ENCODE peak calls at places on chromosomes 11 and 22, in four cellular contexts. One of them, this sample, is unnamed.

GRCh38 chr11:75954039-75954438 is 139.0 kb downstream of the UVRAG start:
- DNase-seq in foreskin fibroblast: no peak
- DNase-seq in progenitor cell of endocrine pancreas: no peak
- DNase-seq in dorsolateral prefrontal cortex: no peak
- DNase-seq in this sample: no peak

GRCh38 chr11:64638017-64638664 is 47.1 kb downstream of the SLC22A12 start:
- DNase-seq in foreskin fibroblast: no peak
- DNase-seq in progenitor cell of endocrine pancreas: no peak
- DNase-seq in dorsolateral prefrontal cortex: no peak
- DNase-seq in this sample: no peak

GRCh38 chr11:126172596-126173038 is 38.8 kb downstream of the RPUSD4 start:
- DNase-seq in foreskin fibroblast: peak
- DNase-seq in progenitor cell of endocrine pancreas: no peak
- DNase-seq in dorsolateral prefrontal cortex: no peak
- DNase-seq in this sample: peak

GRCh38 chr11:995058-995751 is 41.3 kb downstream of the MUC6 start:
- DNase-seq in foreskin fibroblast: no peak
- DNase-seq in progenitor cell of endocrine pancreas: no peak
- DNase-seq in dorsolateral prefrontal cortex: no peak
- DNase-seq in this sample: peak

GRCh38 chr11:102186836-102187235 is 76.6 kb downstream of the YAP1 start:
- DNase-seq in foreskin fibroblast: no peak
- DNase-seq in progenitor cell of endocrine pancreas: no peak
- DNase-seq in dorsolateral prefrontal cortex: no peak
- DNase-seq in this sample: no peak

GRCh38 chr11:57274904-57275498 is 38.0 kb upstream of the APLNR start:
- DNase-seq in foreskin fibroblast: no peak
- DNase-seq in progenitor cell of endocrine pancreas: no peak
- DNase-seq in dorsolateral prefrontal cortex: no peak
- DNase-seq in this sample: no peak

GRCh38 chr11:19829109-19829790 is 116.6 kb downstream of the NAV2 start:
- DNase-seq in foreskin fibroblast: no peak
- DNase-seq in progenitor cell of endocrine pancreas: no peak
- DNase-seq in dorsolateral prefrontal cortex: no peak
- DNase-seq in this sample: no peak

GRCh38 chr11:17412488-17413180 is 24.2 kb upstream of the KCNJ11 start:
- DNase-seq in foreskin fibroblast: no peak
- DNase-seq in progenitor cell of endocrine pancreas: no peak
- DNase-seq in dorsolateral prefrontal cortex: no peak
- DNase-seq in this sample: no peak

GRCh38 chr11:70517996-70518907 is 119.9 kb downstream of the CTTN start:
- DNase-seq in foreskin fibroblast: peak
- DNase-seq in progenitor cell of endocrine pancreas: no peak
- DNase-seq in dorsolateral prefrontal cortex: no peak
- DNase-seq in this sample: peak

GRCh38 chr22:17106785-17107546 is 14.2 kb downstream of the TMEM121B start:
- DNase-seq in foreskin fibroblast: no peak
- DNase-seq in progenitor cell of endocrine pancreas: no peak
- DNase-seq in dorsolateral prefrontal cortex: no peak
- DNase-seq in this sample: no peak

GRCh38 chr11:101446238-101446637 is 137.6 kb downstream of the TRPC6 start:
- DNase-seq in foreskin fibroblast: peak
- DNase-seq in progenitor cell of endocrine pancreas: no peak
- DNase-seq in dorsolateral prefrontal cortex: no peak
- DNase-seq in this sample: no peak

GRCh38 chr11:45382133-45382878 is 96.2 kb upstream of the SYT13 start:
- DNase-seq in foreskin fibroblast: no peak
- DNase-seq in progenitor cell of endocrine pancreas: no peak
- DNase-seq in dorsolateral prefrontal cortex: no peak
- DNase-seq in this sample: no peak

GRCh38 chr11:2929511-2929879 is 275 bp upstream of the PHLDA2 start:
- DNase-seq in foreskin fibroblast: peak
- DNase-seq in progenitor cell of endocrine pancreas: no peak
- DNase-seq in dorsolateral prefrontal cortex: no peak
- DNase-seq in this sample: peak

GRCh38 chr11:83252941-83253340 is 33.2 kb downstream of the CCDC90B start:
- DNase-seq in foreskin fibroblast: no peak
- DNase-seq in progenitor cell of endocrine pancreas: no peak
- DNase-seq in dorsolateral prefrontal cortex: no peak
- DNase-seq in this sample: no peak

GRCh38 chr11:22415481-22415880 is 77.3 kb downstream of the SLC17A6 start:
- DNase-seq in foreskin fibroblast: no peak
- DNase-seq in progenitor cell of endocrine pancreas: no peak
- DNase-seq in dorsolateral prefrontal cortex: no peak
- DNase-seq in this sample: no peak

GRCh38 chr11:114180301-114181055 is 115.7 kb upstream of the NNMT start:
- DNase-seq in foreskin fibroblast: no peak
- DNase-seq in progenitor cell of endocrine pancreas: no peak
- DNase-seq in dorsolateral prefrontal cortex: peak
- DNase-seq in this sample: no peak

GRCh38 chr11:28792856-28793255 is 684.7 kb downstream of the METTL15 start:
- DNase-seq in foreskin fibroblast: no peak
- DNase-seq in progenitor cell of endocrine pancreas: no peak
- DNase-seq in dorsolateral prefrontal cortex: no peak
- DNase-seq in this sample: no peak

GRCh38 chr11:123483058-123483457 is 53.0 kb downstream of the GRAMD1B start:
- DNase-seq in foreskin fibroblast: no peak
- DNase-seq in progenitor cell of endocrine pancreas: no peak
- DNase-seq in dorsolateral prefrontal cortex: no peak
- DNase-seq in this sample: no peak

GRCh38 chr11:128339721-128340271 is 247.6 kb downstream of the ETS1 start:
- DNase-seq in foreskin fibroblast: no peak
- DNase-seq in progenitor cell of endocrine pancreas: no peak
- DNase-seq in dorsolateral prefrontal cortex: no peak
- DNase-seq in this sample: no peak

GRCh38 chr11:46711288-46711687 is 7.7 kb upstream of the F2 start:
- DNase-seq in foreskin fibroblast: no peak
- DNase-seq in progenitor cell of endocrine pancreas: no peak
- DNase-seq in dorsolateral prefrontal cortex: no peak
- DNase-seq in this sample: no peak

GRCh38 chr22:31504282-31504681 is 7.9 kb downstream of the SFI1 start:
- DNase-seq in foreskin fibroblast: peak
- DNase-seq in progenitor cell of endocrine pancreas: no peak
- DNase-seq in dorsolateral prefrontal cortex: no peak
- DNase-seq in this sample: no peak

GRCh38 chr11:65899356-65900124 is 648 bp downstream of the FOSL1 start:
- DNase-seq in foreskin fibroblast: peak
- DNase-seq in progenitor cell of endocrine pancreas: no peak
- DNase-seq in dorsolateral prefrontal cortex: no peak
- DNase-seq in this sample: no peak

GRCh38 chr11:114773541-114774338 is 95.4 kb downstream of the NXPE2 start:
- DNase-seq in foreskin fibroblast: no peak
- DNase-seq in progenitor cell of endocrine pancreas: no peak
- DNase-seq in dorsolateral prefrontal cortex: no peak
- DNase-seq in this sample: no peak

GRCh38 chr11:10885703-10886363 is 28.0 kb upstream of the ZBED5 start:
- DNase-seq in foreskin fibroblast: peak
- DNase-seq in progenitor cell of endocrine pancreas: no peak
- DNase-seq in dorsolateral prefrontal cortex: no peak
- DNase-seq in this sample: no peak

GRCh38 chr22:29773233-29773632 is 6.1 kb downstream of the UQCR10 start:
- DNase-seq in foreskin fibroblast: peak
- DNase-seq in progenitor cell of endocrine pancreas: no peak
- DNase-seq in dorsolateral prefrontal cortex: no peak
- DNase-seq in this sample: no peak

GRCh38 chr11:25949918-25950317 is 382.0 kb upstream of the ANO3 start:
- DNase-seq in foreskin fibroblast: no peak
- DNase-seq in progenitor cell of endocrine pancreas: no peak
- DNase-seq in dorsolateral prefrontal cortex: no peak
- DNase-seq in this sample: no peak
- TF ChIP-seq CTCF in foreskin fibroblast: no peak
- TF ChIP-seq CTCF in progenitor cell of endocrine pancreas: no peak
- TF ChIP-seq CTCF in dorsolateral prefrontal cortex: no peak
- TF ChIP-seq CTCF in this sample: no peak

GRCh38 chr11:55714982-55715888 is 53.2 kb downstream of the OR4C6 start:
- DNase-seq in foreskin fibroblast: no peak
- DNase-seq in progenitor cell of endocrine pancreas: no peak
- DNase-seq in dorsolateral prefrontal cortex: no peak
- DNase-seq in this sample: no peak
- TF ChIP-seq CTCF in foreskin fibroblast: peak
- TF ChIP-seq CTCF in progenitor cell of endocrine pancreas: no peak
- TF ChIP-seq CTCF in dorsolateral prefrontal cortex: no peak
- TF ChIP-seq CTCF in this sample: peak

DNA sequence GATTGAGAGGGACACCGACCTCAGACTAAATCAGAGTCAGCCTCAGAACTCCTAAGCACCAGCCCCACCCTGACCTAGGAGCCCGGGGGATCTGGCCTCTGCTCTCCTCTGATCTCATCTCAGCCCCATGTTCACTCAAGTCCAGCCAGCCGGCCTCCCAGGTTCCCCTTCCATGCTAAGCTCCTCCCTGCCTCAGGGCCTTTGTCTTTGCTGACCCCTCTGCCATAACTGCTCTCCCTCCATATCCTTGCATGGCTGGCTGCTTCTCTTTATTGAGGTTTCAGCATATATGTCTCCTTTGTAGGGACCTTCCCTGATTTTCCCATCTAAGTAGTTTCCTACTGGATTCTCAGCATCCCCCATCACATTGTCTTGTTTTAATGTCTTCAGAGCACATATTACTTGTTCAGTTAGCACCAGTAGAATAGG is 780 bp upstream of the SLC15A3 start:
- DNase-seq in foreskin fibroblast: no peak
- DNase-seq in progenitor cell of endocrine pancreas: no peak
- DNase-seq in dorsolateral prefrontal cortex: no peak
- DNase-seq in this sample: no peak
- TF ChIP-seq CTCF in foreskin fibroblast: no peak
- TF ChIP-seq CTCF in progenitor cell of endocrine pancreas: no peak
- TF ChIP-seq CTCF in dorsolateral prefrontal cortex: no peak
- TF ChIP-seq CTCF in this sample: no peak

DNA sequence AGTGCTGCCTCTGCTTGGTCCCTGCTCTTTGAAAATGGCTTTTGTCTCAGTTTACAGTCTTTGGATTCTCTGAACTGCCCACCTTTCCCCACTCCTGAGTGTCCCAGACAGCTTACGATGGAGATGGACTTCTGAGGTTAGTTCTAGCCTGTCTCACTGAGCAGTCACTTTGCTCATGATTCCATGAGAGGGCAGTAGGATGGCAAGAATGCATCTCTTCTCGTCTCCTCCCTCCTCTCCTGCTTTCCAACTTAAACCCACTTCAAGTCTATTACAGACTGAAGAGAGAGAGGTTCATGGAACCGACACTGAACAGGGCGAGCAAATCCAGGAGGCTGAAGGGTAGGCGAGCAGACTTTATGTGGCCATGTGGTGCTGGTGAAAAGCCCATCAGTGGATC is 38.5 kb downstream of the CEP164 start:
- DNase-seq in foreskin fibroblast: no peak
- DNase-seq in progenitor cell of endocrine pancreas: no peak
- DNase-seq in dorsolateral prefrontal cortex: no peak
- DNase-seq in this sample: no peak
- TF ChIP-seq CTCF in foreskin fibroblast: no peak
- TF ChIP-seq CTCF in progenitor cell of endocrine pancreas: no peak
- TF ChIP-seq CTCF in dorsolateral prefrontal cortex: no peak
- TF ChIP-seq CTCF in this sample: no peak

DNA sequence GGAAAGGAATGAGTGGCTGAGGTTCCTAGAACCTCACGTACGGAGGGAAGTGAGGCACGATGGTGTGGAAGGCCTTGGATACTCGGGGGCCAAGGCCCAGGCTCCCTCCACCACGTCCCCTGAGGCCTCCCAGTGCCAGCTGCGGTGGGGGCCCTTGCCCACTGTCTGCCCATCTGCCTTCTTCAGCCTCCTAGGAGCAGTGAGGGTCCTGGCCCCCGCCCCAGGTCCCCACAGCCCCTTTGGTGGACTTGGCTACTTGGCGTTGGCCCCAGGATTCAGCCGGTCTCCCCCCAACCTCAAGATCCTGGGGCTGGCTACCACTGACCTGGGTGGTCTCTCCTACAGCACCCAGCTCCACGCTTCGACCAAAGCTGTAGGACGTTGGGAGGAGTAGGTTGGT is 373.6 kb downstream of the TBC1D22A start:
- DNase-seq in foreskin fibroblast: no peak
- DNase-seq in progenitor cell of endocrine pancreas: no peak
- DNase-seq in dorsolateral prefrontal cortex: no peak
- DNase-seq in this sample: no peak
- TF ChIP-seq CTCF in foreskin fibroblast: no peak
- TF ChIP-seq CTCF in progenitor cell of endocrine pancreas: no peak
- TF ChIP-seq CTCF in dorsolateral prefrontal cortex: no peak
- TF ChIP-seq CTCF in this sample: no peak

DNA sequence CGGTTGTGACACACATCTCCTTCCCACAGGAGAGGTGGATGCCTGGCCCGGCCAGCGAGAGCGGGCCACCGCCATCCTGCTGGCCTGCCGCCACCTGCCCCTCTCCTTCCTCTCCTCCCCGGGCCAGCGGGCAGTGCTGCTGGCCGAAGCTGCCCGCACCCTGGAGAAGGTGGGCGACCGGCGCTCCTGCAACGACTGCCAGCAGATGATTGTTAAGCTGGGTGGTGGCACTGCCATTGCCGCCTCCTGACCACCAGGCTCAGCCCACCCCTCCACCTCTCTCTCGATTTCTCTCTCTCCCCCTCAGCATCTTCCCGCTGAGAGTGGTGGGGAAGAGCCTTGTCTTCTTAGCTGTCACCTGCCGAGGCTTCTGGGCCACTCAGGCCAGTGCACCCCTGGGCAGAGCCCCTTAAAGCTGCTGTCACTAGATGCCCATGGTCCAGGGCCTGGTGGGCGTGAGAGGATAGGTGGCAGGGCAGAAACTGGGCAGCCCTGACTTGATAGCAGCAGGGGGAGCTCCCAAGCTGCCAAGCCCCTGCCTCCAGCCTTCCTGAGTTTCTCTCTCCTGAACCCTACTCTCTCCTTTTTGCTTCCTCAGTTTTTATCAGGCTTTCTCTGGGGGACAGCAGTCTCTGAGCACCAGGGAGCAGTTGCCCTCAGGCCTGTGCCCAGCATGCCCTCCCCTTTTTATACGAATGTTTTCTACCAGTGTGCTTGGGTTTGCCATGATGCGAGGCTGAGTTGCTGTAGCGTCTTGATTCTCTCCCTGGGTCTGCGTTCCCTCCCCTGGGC is 9.3 kb downstream of the SHISA8 start:
- DNase-seq in foreskin fibroblast: no peak
- DNase-seq in progenitor cell of endocrine pancreas: no peak
- DNase-seq in dorsolateral prefrontal cortex: no peak
- DNase-seq in this sample: no peak
- TF ChIP-seq CTCF in foreskin fibroblast: no peak
- TF ChIP-seq CTCF in progenitor cell of endocrine pancreas: no peak
- TF ChIP-seq CTCF in dorsolateral prefrontal cortex: no peak
- TF ChIP-seq CTCF in this sample: no peak

GRCh38 chr11:31619980-31620379 is 110.4 kb downstream of the ELP4 start:
- DNase-seq in foreskin fibroblast: no peak
- DNase-seq in progenitor cell of endocrine pancreas: no peak
- DNase-seq in dorsolateral prefrontal cortex: no peak
- DNase-seq in this sample: no peak
- TF ChIP-seq CTCF in foreskin fibroblast: no peak
- TF ChIP-seq CTCF in progenitor cell of endocrine pancreas: no peak
- TF ChIP-seq CTCF in dorsolateral prefrontal cortex: no peak
- TF ChIP-seq CTCF in this sample: no peak

GRCh38 chr11:94563176-94563847 is 3.9 kb upstream of the PIWIL4 start:
- DNase-seq in foreskin fibroblast: no peak
- DNase-seq in progenitor cell of endocrine pancreas: no peak
- DNase-seq in dorsolateral prefrontal cortex: no peak
- DNase-seq in this sample: no peak
- TF ChIP-seq CTCF in foreskin fibroblast: peak
- TF ChIP-seq CTCF in progenitor cell of endocrine pancreas: no peak
- TF ChIP-seq CTCF in dorsolateral prefrontal cortex: no peak
- TF ChIP-seq CTCF in this sample: peak